ENCODE peak calls at places on chromosomes 4 and X, in eight cellular contexts. L, E, V, P, M, S, A and C are unnamed samples.

GRCh38 chr4:188975271-188975670 is 836.0 kb downstream of the TRIML1 start:
- DNase-seq in L (no peak), E (no peak), V (no peak), P (no peak), M (no peak), S (no peak), A (no peak), C (no peak)

GRCh38 chr4:74635490-74636123 is 158.7 kb downstream of the BTC start:
- DNase-seq in L (no peak), E (no peak), V (no peak), P (no peak), M (no peak), S (no peak), A (no peak), C (no peak)

GRCh38 chr4:54165438-54165837 is 63.7 kb upstream of the PDGFRA start:
- DNase-seq in L (no peak), E (no peak), V (no peak), P (no peak), M (no peak), S (peak; percentile 76), A (peak; percentile 86), C (peak; percentile 93)

GRCh38 chrX:70262952-70263567 is 3.1 kb upstream of the P2RY4 start:
- DNase-seq in L (no peak), E (peak; percentile 57), V (peak; percentile 18), P (peak; percentile 67), M (no peak), S (peak; percentile 43), A (peak; percentile 49), C (peak; percentile 16)

GRCh38 chrX:1589356-1590130 is 1.9 kb upstream of the AKAP17A start:
- DNase-seq in L (no peak), E (no peak), V (no peak), P (no peak), M (no peak), S (no peak), A (no peak), C (no peak)

GRCh38 chr4:77636902-77637301 is 31.3 kb downstream of the CXCL13 start:
- DNase-seq in L (peak; percentile 44), E (no peak), V (no peak), P (no peak), M (no peak), S (peak; percentile 84), A (peak; percentile 46), C (peak; percentile 86)

GRCh38 chr4:95637047-95637600 is 88.4 kb upstream of the UNC5C start:
- DNase-seq in L (no peak), E (no peak), V (no peak), P (peak; percentile 55), M (no peak), S (no peak), A (peak; percentile 31), C (no peak)

GRCh38 chr4:150164956-150165355 is 86.7 kb downstream of the DCLK2 start:
- DNase-seq in L (no peak), E (no peak), V (no peak), P (no peak), M (no peak), S (no peak), A (no peak), C (no peak)

GRCh38 chr4:174697164-174697563 is 131.9 kb downstream of the GLRA3 start:
- DNase-seq in L (no peak), E (no peak), V (no peak), P (no peak), M (no peak), S (no peak), A (peak; percentile 47), C (no peak)

GRCh38 chr4:75325316-75325715 is 188.9 kb downstream of the RCHY1 start:
- DNase-seq in L (no peak), E (no peak), V (no peak), P (no peak), M (no peak), S (no peak), A (no peak), C (no peak)

GRCh38 chr4:37400326-37400881 is 155.9 kb downstream of the NWD2 start:
- DNase-seq in L (no peak), E (no peak), V (no peak), P (no peak), M (no peak), S (no peak), A (no peak), C (no peak)

GRCh38 chr4:153063490-153063889 is 127.4 kb downstream of the FHDC1 start:
- DNase-seq in L (no peak), E (no peak), V (no peak), P (no peak), M (no peak), S (no peak), A (no peak), C (no peak)

GRCh38 chrX:106921637-106922036 is 1.4 kb downstream of the CLDN2 start:
- DNase-seq in L (no peak), E (no peak), V (no peak), P (no peak), M (no peak), S (no peak), A (no peak), C (no peak)

GRCh38 chr4:735583-735982 is 30.0 kb downstream of the PCGF3 start:
- DNase-seq in L (no peak), E (no peak), V (no peak), P (no peak), M (no peak), S (no peak), A (no peak), C (no peak)

GRCh38 chrX:82813671-82814078 is 694.4 kb upstream of the POU3F4 start:
- DNase-seq in L (no peak), E (peak; percentile 30), V (no peak), P (no peak), M (no peak), S (peak; percentile 55), A (peak; percentile 93), C (peak; percentile 34)

GRCh38 chr4:38764292-38764691 is 18.5 kb downstream of the TLR10 start:
- DNase-seq in L (no peak), E (no peak), V (no peak), P (no peak), M (no peak), S (no peak), A (no peak), C (no peak)
- H3K4me3 ChIP-seq in L (no peak overlapping the region), E (no peak overlapping the region), V (no peak overlapping the region), P (no peak overlapping the region), M (no peak overlapping the region), S (no peak overlapping the region), A (no peak overlapping the region), C (no peak overlapping the region)

DNA sequence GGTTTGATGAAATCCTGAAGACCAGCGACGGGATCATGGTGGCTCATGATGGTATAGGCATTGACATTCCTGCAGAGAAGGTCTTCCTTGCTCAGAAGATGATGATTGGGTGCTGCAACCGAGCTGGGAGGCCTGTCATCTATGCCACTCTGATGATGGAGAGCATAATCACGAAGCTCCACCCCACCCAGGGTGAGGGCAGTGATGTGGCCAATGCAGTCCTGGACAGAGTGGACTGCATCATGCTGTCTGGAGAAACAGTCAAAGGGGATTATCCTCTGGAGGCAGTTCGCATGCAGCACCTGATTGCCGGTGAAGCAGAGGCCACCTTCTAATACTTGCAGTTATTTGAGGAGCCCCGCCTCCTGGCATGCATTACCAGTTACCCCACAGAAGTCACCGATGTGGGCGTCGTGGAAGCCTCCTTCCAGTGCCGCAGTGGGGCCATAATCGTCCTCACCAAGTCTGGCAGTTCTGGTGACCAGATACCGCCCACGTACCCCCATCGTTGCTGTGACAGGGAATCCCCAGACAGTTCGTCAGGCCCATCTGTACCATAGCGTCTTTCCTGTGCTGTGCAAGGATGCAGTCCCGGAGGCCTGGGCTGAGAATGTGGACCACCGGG is 140.1 kb downstream of the EDA2R start:
- DNase-seq in L (no peak), E (no peak), V (no peak), P (no peak), M (no peak), S (no peak), A (no peak), C (no peak)
- H3K9me3 ChIP-seq in L (no peaks in the 10 kb centered on the region), E (no peaks in the 10 kb centered on the region), V (no peaks in the 10 kb centered on the region), P (peaks cover 14% of the 10 kb centered on the region), M (no peaks in the 10 kb centered on the region), S (no peaks in the 10 kb centered on the region), A (no peaks in the 10 kb centered on the region), C (no peaks in the 10 kb centered on the region)

GRCh38 chr4:42512226-42512625 is 114.9 kb downstream of the SHISA3 start:
- DNase-seq in L (no peak), E (no peak), V (no peak), P (no peak), M (no peak), S (no peak), A (no peak), C (no peak)
- H3K4me3 ChIP-seq in L (no peak overlapping the region), E (no peak overlapping the region), V (no peak overlapping the region), P (no peak overlapping the region), M (no peak overlapping the region), S (no peak overlapping the region), A (no peak overlapping the region), C (no peak overlapping the region)

GRCh38 chrX:136731207-136731782 is 49.4 kb downstream of the ARHGEF6 start:
- DNase-seq in L (no peak), E (no peak), V (no peak), P (no peak), M (no peak), S (no peak), A (no peak), C (peak; percentile 3)

GRCh38 chrX:136728393-136728792 is 52.3 kb downstream of the ARHGEF6 start:
- DNase-seq in L (no peak), E (no peak), V (no peak), P (no peak), M (no peak), S (no peak), A (no peak), C (no peak)

DNA sequence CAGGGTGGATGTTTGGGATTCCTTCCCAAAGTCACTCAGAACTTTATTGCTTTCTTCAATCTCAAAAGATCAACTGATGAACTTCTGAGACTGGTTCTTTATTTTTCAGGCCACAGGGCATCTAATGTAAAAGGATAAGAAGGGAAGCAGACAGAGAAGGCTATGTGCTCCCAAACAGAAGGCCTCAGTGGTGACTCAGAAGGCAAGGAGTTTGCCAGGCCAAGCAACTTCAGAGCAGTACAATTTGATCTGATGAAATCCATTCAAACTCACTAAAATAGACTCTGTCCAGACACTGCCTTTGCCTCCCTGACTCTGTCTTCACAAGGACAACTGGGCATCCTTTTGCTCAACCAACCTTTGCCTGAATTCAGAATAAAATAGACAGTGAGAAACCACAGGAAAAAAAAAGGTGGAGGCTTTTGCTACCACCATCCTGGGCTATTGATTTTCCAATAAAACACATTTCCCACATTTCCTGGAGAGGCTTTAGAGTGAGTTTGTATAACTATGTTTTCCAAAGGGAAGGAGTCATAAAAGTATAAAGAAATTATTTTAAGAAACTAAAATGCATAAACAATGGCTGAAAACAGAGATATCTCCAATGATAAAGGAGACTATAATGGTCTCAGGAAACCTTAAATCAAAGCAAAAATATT is 55.2 kb downstream of the ARHGEF6 start:
- DNase-seq in L (no peak), E (no peak), V (no peak), P (no peak), M (peak; percentile 60), S (no peak), A (peak; percentile 82), C (peak; percentile 68)
- H3K9me3 ChIP-seq in L (no peaks in the 10 kb centered on the region), E (no peaks in the 10 kb centered on the region), V (no peaks in the 10 kb centered on the region), P (peaks cover 6% of the 10 kb centered on the region), M (no peaks in the 10 kb centered on the region), S (no peaks in the 10 kb centered on the region), A (no peaks in the 10 kb centered on the region), C (no peaks in the 10 kb centered on the region)

GRCh38 chrX:56089376-56089775 is 142.8 kb upstream of the KLF8 start:
- DNase-seq in L (no peak), E (no peak), V (no peak), P (no peak), M (no peak), S (no peak), A (no peak), C (no peak)
- H3K4me3 ChIP-seq in L (no peak overlapping the region), E (no peak overlapping the region), V (no peak overlapping the region), P (no peak overlapping the region), M (no peak overlapping the region), S (no peak overlapping the region), A (no peak overlapping the region), C (no peak overlapping the region)

GRCh38 chrX:151391722-151392121 is 5.3 kb upstream of the VMA21 start:
- DNase-seq in L (no peak), E (no peak), V (no peak), P (no peak), M (no peak), S (no peak), A (no peak), C (no peak)
- H3K9me3 ChIP-seq in L (no peaks in the 10 kb centered on the region), E (no peaks in the 10 kb centered on the region), V (no peaks in the 10 kb centered on the region), P (no peaks in the 10 kb centered on the region), M (no peaks in the 10 kb centered on the region), S (no peaks in the 10 kb centered on the region), A (no peaks in the 10 kb centered on the region), C (no peaks in the 10 kb centered on the region)